ENCODE peak calls at places on chromosomes 5 and 9, in seven cellular contexts. One of them, this sample, is unnamed.

GRCh38 chr5:78467744-78468357 is 107.4 kb downstream of the SCAMP1 start:
- DNase-seq in hepatocyte: peak
- DNase-seq in MM.1S: peak
- DNase-seq in fibroblast of lung: peak
- DNase-seq in IMR-90: peak
- DNase-seq in HCT116: no peak
- DNase-seq in A549: peak
- DNase-seq in this sample: peak

GRCh38 chr9:2418619-2419018 is 203.0 kb upstream of the VLDLR start:
- DNase-seq in fibroblast of lung: peak
- DNase-seq in MM.1S: no peak
- DNase-seq in IMR-90: peak
- DNase-seq in HCT116: no peak
- DNase-seq in hepatocyte: no peak
- DNase-seq in A549: no peak
- DNase-seq in this sample: peak

GRCh38 chr5:155633338-155633957 is 619.9 kb downstream of the KIF4B start:
- DNase-seq in IMR-90: no peak
- DNase-seq in MM.1S: no peak
- DNase-seq in HCT116: no peak
- DNase-seq in hepatocyte: no peak
- DNase-seq in fibroblast of lung: no peak
- DNase-seq in A549: no peak
- DNase-seq in this sample: no peak

GRCh38 chr5:132667309-132667708 is 6.5 kb upstream of the IL4 start:
- DNase-seq in HCT116: no peak
- DNase-seq in MM.1S: no peak
- DNase-seq in hepatocyte: no peak
- DNase-seq in fibroblast of lung: no peak
- DNase-seq in A549: no peak
- DNase-seq in IMR-90: no peak
- DNase-seq in this sample: no peak

GRCh38 chr5:131160134-131160533 is 4.9 kb downstream of the HINT1 start:
- DNase-seq in HCT116: no peak
- DNase-seq in hepatocyte: no peak
- DNase-seq in fibroblast of lung: no peak
- DNase-seq in IMR-90: no peak
- DNase-seq in MM.1S: no peak
- DNase-seq in A549: no peak
- DNase-seq in this sample: no peak

GRCh38 chr9:86434039-86434726 is 80.0 kb upstream of the TUT7 start:
- DNase-seq in MM.1S: peak
- DNase-seq in HCT116: peak
- DNase-seq in IMR-90: peak
- DNase-seq in fibroblast of lung: peak
- DNase-seq in A549: peak
- DNase-seq in hepatocyte: peak
- DNase-seq in this sample: peak

GRCh38 chr9:127561491-127562270 is 50.4 kb upstream of the STXBP1 start:
- DNase-seq in fibroblast of lung: peak
- DNase-seq in MM.1S: no peak
- DNase-seq in hepatocyte: peak
- DNase-seq in IMR-90: peak
- DNase-seq in HCT116: peak
- DNase-seq in A549: peak
- DNase-seq in this sample: peak

GRCh38 chr9:105711867-105712266 is 17.5 kb downstream of the TMEM38B start:
- DNase-seq in fibroblast of lung: no peak
- DNase-seq in IMR-90: no peak
- DNase-seq in HCT116: no peak
- DNase-seq in MM.1S: no peak
- DNase-seq in A549: no peak
- DNase-seq in hepatocyte: no peak
- DNase-seq in this sample: no peak

GRCh38 chr5:27140831-27141230 is 102.4 kb upstream of the CDH9 start:
- DNase-seq in A549: no peak
- DNase-seq in MM.1S: no peak
- DNase-seq in IMR-90: no peak
- DNase-seq in fibroblast of lung: peak
- DNase-seq in hepatocyte: no peak
- DNase-seq in HCT116: no peak
- DNase-seq in this sample: peak
- H3K4me2 ChIP-seq in A549: no peak
- H3K4me2 ChIP-seq in MM.1S: no peak
- H3K4me2 ChIP-seq in IMR-90: no peak
- H3K4me2 ChIP-seq in fibroblast of lung: no peak
- H3K4me2 ChIP-seq in hepatocyte: no peak
- H3K4me2 ChIP-seq in HCT116: no peak
- H3K4me2 ChIP-seq in this sample: no peak

GRCh38 chr9:132797861-132798659 is 80.0 kb downstream of the AK8 start:
- DNase-seq in IMR-90: no peak
- DNase-seq in hepatocyte: no peak
- DNase-seq in HCT116: no peak
- DNase-seq in fibroblast of lung: no peak
- DNase-seq in A549: no peak
- DNase-seq in MM.1S: no peak
- DNase-seq in this sample: no peak
- H3K4me2 ChIP-seq in IMR-90: no peak
- H3K4me2 ChIP-seq in hepatocyte: no peak
- H3K4me2 ChIP-seq in HCT116: no peak
- H3K4me2 ChIP-seq in fibroblast of lung: no peak
- H3K4me2 ChIP-seq in A549: no peak
- H3K4me2 ChIP-seq in MM.1S: no peak
- H3K4me2 ChIP-seq in this sample: no peak

GRCh38 chr5:100664140-100664539 is 129.0 kb downstream of the FAM174A start:
- DNase-seq in hepatocyte: no peak
- DNase-seq in MM.1S: no peak
- DNase-seq in fibroblast of lung: no peak
- DNase-seq in HCT116: no peak
- DNase-seq in IMR-90: no peak
- DNase-seq in A549: no peak
- DNase-seq in this sample: no peak

GRCh38 chr5:100667021-100667671 is 132.0 kb downstream of the FAM174A start:
- DNase-seq in MM.1S: no peak
- DNase-seq in fibroblast of lung: peak
- DNase-seq in HCT116: no peak
- DNase-seq in A549: no peak
- DNase-seq in IMR-90: peak
- DNase-seq in hepatocyte: no peak
- DNase-seq in this sample: peak

DNA sequence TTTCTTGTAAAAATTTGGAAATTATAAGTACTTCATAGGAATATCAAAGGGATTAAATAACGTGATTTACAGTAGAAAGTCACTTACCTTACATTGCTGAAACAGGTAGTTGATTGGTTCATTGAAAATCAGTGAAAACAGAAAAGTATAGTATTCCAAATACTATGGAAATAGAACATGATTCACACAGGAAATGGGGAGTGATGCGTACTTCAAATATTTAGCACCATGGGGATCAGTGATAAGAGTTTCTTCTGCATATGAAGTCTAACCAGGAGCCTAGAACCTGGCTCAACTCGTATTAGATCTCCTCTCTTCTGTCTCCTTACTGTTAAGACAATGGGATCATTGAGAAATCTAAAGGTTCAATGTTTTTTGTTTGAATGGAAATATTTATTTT is 133.3 kb downstream of the FAM174A start:
- DNase-seq in IMR-90: peak
- DNase-seq in HCT116: peak
- DNase-seq in A549: no peak
- DNase-seq in fibroblast of lung: peak
- DNase-seq in hepatocyte: no peak
- DNase-seq in MM.1S: no peak
- DNase-seq in this sample: peak
- H3K4me2 ChIP-seq in IMR-90: no peak
- H3K4me2 ChIP-seq in HCT116: peak
- H3K4me2 ChIP-seq in A549: no peak
- H3K4me2 ChIP-seq in fibroblast of lung: no peak
- H3K4me2 ChIP-seq in hepatocyte: no peak
- H3K4me2 ChIP-seq in MM.1S: no peak
- H3K4me2 ChIP-seq in this sample: no peak

DNA sequence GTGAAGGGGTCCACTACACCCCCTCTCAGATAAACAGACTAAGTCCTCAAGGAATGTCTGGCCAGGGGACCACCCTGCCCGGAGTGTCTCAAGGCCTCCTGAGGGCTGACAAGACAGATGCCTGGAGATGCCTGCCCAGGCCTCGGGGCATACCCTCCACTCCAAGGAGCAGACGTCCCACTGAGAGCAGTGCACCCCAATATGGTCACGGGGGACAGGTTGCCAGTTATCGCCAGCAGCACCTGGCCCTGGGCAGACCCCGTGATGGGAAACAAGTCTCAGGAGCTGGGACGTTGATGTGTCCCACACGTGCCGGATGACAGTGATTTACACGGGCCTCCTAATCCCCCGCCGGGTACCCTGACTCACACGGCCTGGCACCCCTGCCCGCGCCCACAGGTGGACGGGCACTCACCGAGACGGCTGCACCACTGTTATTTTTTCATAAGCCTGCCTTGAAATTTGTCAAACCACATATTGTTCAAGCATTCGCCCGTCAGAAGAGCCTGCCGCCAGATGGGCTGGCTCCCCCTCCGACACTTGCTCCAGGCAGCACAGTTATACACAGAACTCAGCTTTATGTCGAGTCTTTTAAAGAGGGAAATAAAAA is 43.9 kb downstream of the BARX1 start:
- DNase-seq in A549: no peak
- DNase-seq in fibroblast of lung: no peak
- DNase-seq in IMR-90: no peak
- DNase-seq in HCT116: no peak
- DNase-seq in hepatocyte: no peak
- DNase-seq in MM.1S: no peak
- DNase-seq in this sample: no peak
- H3K4me2 ChIP-seq in A549: no peak
- H3K4me2 ChIP-seq in fibroblast of lung: no peak
- H3K4me2 ChIP-seq in IMR-90: no peak
- H3K4me2 ChIP-seq in HCT116: no peak
- H3K4me2 ChIP-seq in hepatocyte: no peak
- H3K4me2 ChIP-seq in MM.1S: no peak
- H3K4me2 ChIP-seq in this sample: no peak

GRCh38 chr9:129891519-129891918 is 56.3 kb downstream of the USP20 start:
- DNase-seq in MM.1S: no peak
- DNase-seq in A549: no peak
- DNase-seq in fibroblast of lung: no peak
- DNase-seq in HCT116: no peak
- DNase-seq in hepatocyte: no peak
- DNase-seq in IMR-90: no peak
- DNase-seq in this sample: peak
- H3K4me2 ChIP-seq in MM.1S: no peak
- H3K4me2 ChIP-seq in A549: no peak
- H3K4me2 ChIP-seq in fibroblast of lung: peak
- H3K4me2 ChIP-seq in HCT116: no peak
- H3K4me2 ChIP-seq in hepatocyte: peak
- H3K4me2 ChIP-seq in IMR-90: no peak
- H3K4me2 ChIP-seq in this sample: no peak

DNA sequence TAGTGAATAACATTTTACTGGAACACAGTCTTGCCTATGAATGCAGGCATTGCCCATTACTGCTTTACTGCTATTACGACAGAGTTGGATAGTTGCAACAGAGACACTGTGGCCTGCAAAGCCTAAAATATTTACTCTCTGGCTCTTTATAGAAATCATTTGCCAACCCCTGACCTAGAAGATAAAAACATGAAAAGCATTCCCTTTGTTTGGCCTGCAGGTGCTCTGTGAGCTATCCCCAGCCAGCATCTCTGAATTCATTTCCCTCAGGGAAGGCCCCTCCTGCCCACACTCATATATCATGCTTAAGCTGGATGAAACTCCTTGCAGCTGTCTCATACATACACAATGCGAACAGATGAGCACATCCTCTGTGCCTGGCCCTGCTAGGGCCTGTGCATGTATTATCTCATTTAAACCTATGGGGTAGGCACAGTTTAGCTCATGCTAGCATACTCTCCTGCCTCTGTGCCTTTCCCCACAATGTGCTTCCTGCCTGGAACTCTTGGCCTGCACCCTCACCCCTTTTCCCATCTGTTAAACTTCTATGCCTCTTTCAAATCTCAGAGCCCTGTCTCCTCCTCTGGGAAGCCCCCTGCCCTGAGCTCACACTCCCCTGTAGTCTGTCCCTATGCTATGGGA is 193.1 kb downstream of the PAX5 start:
- DNase-seq in MM.1S: no peak
- DNase-seq in A549: no peak
- DNase-seq in hepatocyte: no peak
- DNase-seq in IMR-90: no peak
- DNase-seq in HCT116: no peak
- DNase-seq in fibroblast of lung: no peak
- DNase-seq in this sample: no peak
- H3K4me2 ChIP-seq in MM.1S: no peak
- H3K4me2 ChIP-seq in A549: no peak
- H3K4me2 ChIP-seq in hepatocyte: no peak
- H3K4me2 ChIP-seq in IMR-90: no peak
- H3K4me2 ChIP-seq in HCT116: no peak
- H3K4me2 ChIP-seq in fibroblast of lung: no peak
- H3K4me2 ChIP-seq in this sample: no peak

DNA sequence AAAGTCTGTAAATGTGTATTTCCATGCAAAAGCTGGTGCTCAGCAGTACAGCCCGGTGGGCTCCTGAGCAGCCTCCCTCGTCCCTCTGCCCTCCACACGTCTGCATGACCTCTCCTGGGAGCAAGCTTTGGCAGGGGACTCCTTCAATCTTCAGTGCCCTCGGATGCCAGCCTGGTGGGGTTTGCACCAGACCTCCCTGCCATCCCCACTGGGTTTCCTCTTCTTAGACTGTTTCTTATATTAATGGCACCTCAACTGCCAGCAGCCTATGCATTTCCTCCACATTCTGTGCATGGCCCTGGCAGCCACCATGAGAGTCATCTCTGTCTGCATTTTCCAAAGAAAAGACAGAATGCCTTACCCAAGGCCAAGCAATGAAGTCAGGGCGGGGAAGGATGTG is 108.4 kb downstream of the ROR2 start:
- DNase-seq in MM.1S: no peak
- DNase-seq in A549: no peak
- DNase-seq in fibroblast of lung: no peak
- DNase-seq in IMR-90: no peak
- DNase-seq in HCT116: no peak
- DNase-seq in hepatocyte: no peak
- DNase-seq in this sample: no peak
- H3K4me2 ChIP-seq in MM.1S: no peak
- H3K4me2 ChIP-seq in A549: no peak
- H3K4me2 ChIP-seq in fibroblast of lung: no peak
- H3K4me2 ChIP-seq in IMR-90: no peak
- H3K4me2 ChIP-seq in HCT116: no peak
- H3K4me2 ChIP-seq in hepatocyte: no peak
- H3K4me2 ChIP-seq in this sample: no peak

GRCh38 chr9:121649476-121650219 is 1.8 kb upstream of the DAB2IP start:
- DNase-seq in MM.1S: no peak
- DNase-seq in IMR-90: no peak
- DNase-seq in fibroblast of lung: no peak
- DNase-seq in HCT116: no peak
- DNase-seq in hepatocyte: no peak
- DNase-seq in A549: no peak
- DNase-seq in this sample: peak
- H3K4me2 ChIP-seq in MM.1S: no peak
- H3K4me2 ChIP-seq in IMR-90: no peak
- H3K4me2 ChIP-seq in fibroblast of lung: no peak
- H3K4me2 ChIP-seq in HCT116: peak
- H3K4me2 ChIP-seq in hepatocyte: peak
- H3K4me2 ChIP-seq in A549: peak
- H3K4me2 ChIP-seq in this sample: peak